ENCODE peak calls at places on chromosomes 4 and X, in seven cellular contexts. J, X, E, Y, L, T and I are unnamed samples.

GRCh38 chr4:20773144-20773997 is 73.1 kb downstream of the PACRGL start:
- DNase-seq in E (no peak), T (peak), X (peak), J (peak), Y (no peak), L (peak), I (no peak)

GRCh38 chr4:73740353-73740778 is at the start of gene CXCL8:
- DNase-seq in L (no peak), T (peak), E (no peak), X (peak), J (no peak), Y (no peak), I (no peak)

GRCh38 chr4:159444668-159445067 is 341.8 kb downstream of the RAPGEF2 start:
- DNase-seq in T (peak), L (no peak), E (no peak), Y (no peak), J (no peak), X (no peak), I (no peak)

GRCh38 chrX:129360175-129360574 is 163.1 kb downstream of the SMARCA1 start:
- DNase-seq in E (no peak), X (peak), T (peak), J (peak), Y (peak), L (peak), I (no peak)

GRCh38 chr4:74438661-74439060 is 6.3 kb upstream of the AREG start:
- DNase-seq in Y (no peak), E (no peak), L (no peak), J (no peak), X (no peak), T (no peak), I (no peak)

GRCh38 chrX:16023790-16024734 is 99.3 kb upstream of the GRPR start:
- DNase-seq in L (no peak), X (no peak), T (peak), Y (no peak), E (no peak), J (no peak), I (no peak)

GRCh38 chr4:123517971-123518370 is 121.4 kb downstream of the SPRY1 start:
- DNase-seq in T (no peak), X (no peak), E (no peak), L (no peak), J (no peak), Y (no peak), I (no peak)

GRCh38 chr4:13922459-13922858 is 294.9 kb upstream of the BOD1L1 start:
- DNase-seq in Y (no peak), X (no peak), T (no peak), L (no peak), E (no peak), J (no peak), I (no peak)

GRCh38 chrX:87299563-87300160 is 217.9 kb upstream of the KLHL4 start:
- DNase-seq in E (no peak), Y (no peak), L (no peak), J (no peak), T (peak), X (no peak), I (no peak)

GRCh38 chr4:187922274-187922673 is 73.3 kb upstream of the ZFP42 start:
- DNase-seq in E (no peak), T (no peak), J (no peak), Y (no peak), L (no peak), X (no peak), I (no peak)

GRCh38 chr4:102423375-102423774 is 77.8 kb upstream of the NFKB1 start:
- DNase-seq in J (no peak), Y (no peak), E (no peak), X (no peak), T (no peak), L (no peak), I (no peak)